ENCODE peak calls at places on chromosomes 5 and 9, in ten cellular contexts. T is T follicular helper cell; X is nephron progenitor cell; U is GM12892; Y is T47D; I is stimulated activated CD4-positive, alpha-beta T cell treated with anti-CD3 and anti-CD28 coated beads, Interleukin-2, amount 100 ng/mL, for 24 hours; A is fibroblast of villous mesenchyme; B is A172; Q is activated effector memory CD4-positive, alpha-beta T cell treated with anti-CD3 and anti-CD28 coated beads, Interleukin-2, amount 50 U/mL, for 16 hours; D is A549. S is an unnamed sample.

GRCh38 chr9:134390537-134390936 is 64.3 kb downstream of the RXRA start:
- DNase-seq in T (peak), D (no peak), B (no peak), U (peak), X (no peak), I (peak), A (no peak), Y (no peak), Q (peak), S (no peak)

GRCh38 chr9:69344459-69344858 is 19.4 kb downstream of the ENTREP1 start:
- DNase-seq in D (no peak), I (no peak), U (no peak), Y (no peak), X (no peak), T (no peak), Q (no peak), A (no peak), B (no peak), S (no peak)

GRCh38 chr9:121226186-121226585 is 24.5 kb upstream of the RAB14 start:
- DNase-seq in A (no peak), B (peak), Y (no peak), X (no peak), D (no peak), Q (no peak), I (no peak), U (no peak), T (no peak), S (no peak)

GRCh38 chr9:698937-699336 is 142.6 kb upstream of the DMRT1 start:
- DNase-seq in B (no peak), U (no peak), X (no peak), Q (no peak), D (no peak), T (no peak), Y (no peak), I (no peak), A (peak), S (no peak)

GRCh38 chr5:133410335-133410828 is 202.0 kb downstream of the FSTL4 start:
- DNase-seq in A (no peak), U (no peak), T (no peak), D (no peak), X (no peak), B (no peak), I (no peak), Q (no peak), Y (no peak), S (no peak)

GRCh38 chr5:55600536-55601208 is 65.9 kb upstream of the PLPP1 start:
- DNase-seq in B (peak), T (no peak), U (no peak), D (peak), Y (no peak), A (peak), X (no peak), I (no peak), Q (no peak), S (peak)

GRCh38 chr5:27124590-27124989 is 86.2 kb upstream of the CDH9 start:
- DNase-seq in T (no peak), Y (peak), A (peak), D (peak), X (peak), Q (no peak), U (no peak), I (no peak), B (peak), S (peak)

GRCh38 chr9:78775889-78776288 is 479.0 kb downstream of the PSAT1 start:
- DNase-seq in U (no peak), T (no peak), A (peak), I (no peak), Q (no peak), B (no peak), Y (no peak), D (no peak), X (no peak), S (no peak)

GRCh38 chr9:2765250-2765880 is 48.1 kb downstream of the KCNV2 start:
- DNase-seq in B (no peak), D (no peak), U (no peak), Y (peak), X (no peak), Q (no peak), T (no peak), A (no peak), I (no peak), S (no peak)

GRCh38 chr5:86447362-86447761 is 170.4 kb upstream of the COX7C start:
- DNase-seq in I (no peak), Y (no peak), D (no peak), Q (no peak), T (no peak), U (no peak), X (no peak), B (no peak), A (no peak), S (no peak)

GRCh38 chr5:53069626-53070025 is 39.9 kb downstream of the MOCS2 start:
- DNase-seq in Q (peak), X (no peak), Y (no peak), B (peak), A (peak), D (no peak), I (peak), U (no peak), T (no peak), S (peak)

GRCh38 chr9:75891277-75892167 is 1.0 kb downstream of the PCSK5 start:
- DNase-seq in Y (no peak), A (peak), U (no peak), D (peak), Q (peak), X (peak), T (no peak), I (peak), B (no peak), S (no peak)

GRCh38 chr5:142805339-142805738 is 35.2 kb downstream of the ARHGAP26 start:
- DNase-seq in Y (no peak), B (no peak), A (no peak), X (no peak), U (no peak), Q (no peak), I (no peak), T (no peak), D (no peak), S (no peak)

GRCh38 chr5:80885698-80886000 is 74.5 kb upstream of the RASGRF2 start:
- DNase-seq in I (no peak), T (no peak), X (no peak), U (no peak), A (no peak), D (peak), Y (no peak), B (no peak), Q (no peak), S (no peak)

GRCh38 chr9:11366585-11367129 is 753.9 kb upstream of the PTPRD start:
- DNase-seq in I (no peak), T (no peak), Q (no peak), B (no peak), Y (no peak), A (no peak), X (no peak), U (no peak), D (no peak), S (no peak)

GRCh38 chr9:113375057-113376023 is 1.4 kb downstream of the HDHD3 start:
- DNase-seq in Y (no peak), D (peak), T (no peak), A (no peak), X (no peak), U (no peak), I (no peak), B (no peak), Q (no peak), S (no peak)

GRCh38 chr9:137454145-137454505 is 5.0 kb downstream of the NSMF start:
- DNase-seq in B (no peak), U (peak), X (peak), D (no peak), I (no peak), A (peak), Q (peak), Y (no peak), T (no peak), S (no peak)

GRCh38 chr5:108753877-108754276 is 6.2 kb downstream of the FER start:
- DNase-seq in Y (no peak), A (no peak), B (peak), T (no peak), Q (no peak), D (no peak), I (no peak), U (no peak), X (no peak), S (peak)

GRCh38 chr9:38141751-38142150 is 72.7 kb upstream of the SHB start:
- DNase-seq in Y (no peak), U (no peak), B (peak), I (no peak), X (no peak), D (peak), A (peak), T (no peak), Q (no peak), S (peak)

GRCh38 chr9:95091971-95092320 is 225.6 kb downstream of the FANCC start:
- DNase-seq in A (peak), B (peak), Y (no peak), X (no peak), T (no peak), D (peak), Q (no peak), I (no peak), U (no peak), S (no peak)

GRCh38 chr5:116467444-116467843 is 107.2 kb downstream of the SEMA6A start:
- DNase-seq in A (no peak), B (no peak), D (no peak), I (no peak), X (no peak), T (no peak), Q (no peak), U (no peak), Y (no peak), S (no peak)

GRCh38 chr5:73388371-73388684 is 60.2 kb downstream of the FOXD1 start:
- DNase-seq in T (no peak), I (no peak), D (no peak), Y (no peak), B (peak), Q (no peak), X (no peak), A (peak), U (no peak), S (peak)

GRCh38 chr9:131810351-131811170 is 70.7 kb upstream of the RAPGEF1 start:
- DNase-seq in I (no peak), T (no peak), Q (no peak), U (no peak), A (no peak), B (no peak), X (no peak), Y (peak), D (no peak), S (no peak)

S was measured in MG63.